ENCODE peak calls at places on chromosomes 16 and 17, in nine cellular contexts. X, P, A, V, C, Z, J, O and R are unnamed samples.

GRCh38 chr16:23071202-23072083 is 77.8 kb downstream of the USP31 start:
- DNase-seq in A (peak; percentile 18), V (no peak), Z (no peak), J (no peak), C (no peak), P (no peak), X (no peak), O (no peak), R (no peak)

GRCh38 chr17:286571-286970 is 66.0 kb downstream of the RPH3AL start:
- DNase-seq in X (no peak), J (no peak), Z (no peak), A (no peak), P (peak; percentile 30), O (no peak), V (no peak), C (no peak), R (no peak)

GRCh38 chr16:50880926-50881325 is 139.0 kb downstream of the CYLD start:
- DNase-seq in O (no peak), J (no peak), Z (no peak), X (no peak), C (no peak), A (no peak), V (no peak), P (no peak), R (no peak)

GRCh38 chr17:50834786-50835562 is 412 bp upstream of the WFIKKN2 start:
- DNase-seq in O (no peak), Z (no peak), X (no peak), J (no peak), A (no peak), P (no peak), C (no peak), V (no peak), R (no peak)

GRCh38 chr16:7581175-7581574 is 248.5 kb downstream of the RBFOX1 start:
- DNase-seq in J (no peak), A (no peak), C (no peak), Z (no peak), O (no peak), X (no peak), P (no peak), V (no peak), R (no peak)

GRCh38 chr17:44672479-44673093 is 16.3 kb downstream of the MEIOC start:
- DNase-seq in C (no peak), O (no peak), P (no peak), V (no peak), X (peak; percentile 23), Z (no peak), J (no peak), A (peak; percentile 42), R (no peak)

GRCh38 chr17:9228408-9229159 is 207.3 kb downstream of the NTN1 start:
- DNase-seq in C (no peak), A (no peak), V (peak; percentile 84), Z (no peak), P (no peak), O (no peak), X (no peak), J (no peak), R (no peak)

GRCh38 chr17:79931517-79932309 is 92.5 kb upstream of the CBX4 start:
- DNase-seq in Z (no peak), V (no peak), J (no peak), X (no peak), O (no peak), A (peak; percentile 36), P (no peak), C (no peak), R (no peak)

GRCh38 chr16:23898682-23899430 is 63.1 kb downstream of the PRKCB start:
- DNase-seq in P (no peak), A (no peak), V (no peak), C (no peak), J (no peak), Z (no peak), O (no peak), X (no peak), R (no peak)

GRCh38 chr17:47785538-47786123 is 36.0 kb downstream of the OSBPL7 start:
- DNase-seq in C (no peak), P (no peak), O (no peak), Z (no peak), X (no peak), V (peak; percentile 13), A (peak; percentile 48), J (no peak), R (no peak)

GRCh38 chr17:38738007-38738662 is 8.0 kb downstream of the CISD3 start:
- DNase-seq in C (no peak), O (no peak), J (no peak), Z (no peak), P (no peak), V (no peak), X (no peak), A (no peak), R (no peak)

GRCh38 chr17:67312265-67312664 is 54.1 kb downstream of the PSMD12 start:
- DNase-seq in O (no peak), V (no peak), J (no peak), X (no peak), Z (no peak), A (no peak), P (no peak), C (no peak), R (no peak)

GRCh38 chr17:9878361-9878760 is 26.7 kb downstream of the RCVRN start:
- DNase-seq in P (no peak), O (no peak), J (no peak), C (no peak), X (no peak), A (no peak), Z (no peak), V (no peak), R (no peak)

GRCh38 chr17:61766520-61766919 is 96.8 kb downstream of the BRIP1 start:
- DNase-seq in J (no peak), X (peak; percentile 77), O (no peak), P (no peak), Z (no peak), V (peak; percentile 28), C (no peak), A (no peak), R (no peak)

GRCh38 chr17:17635126-17635525 is 43.6 kb upstream of the PEMT start:
- DNase-seq in A (no peak), X (no peak), Z (no peak), P (no peak), C (no peak), J (no peak), O (no peak), V (no peak), R (no peak)

GRCh38 chr17:50884354-50885311 is 18.5 kb upstream of the TOB1 start:
- DNase-seq in C (no peak), X (no peak), J (no peak), Z (no peak), P (no peak), A (no peak), V (peak; percentile 98), O (no peak), R (no peak)

GRCh38 chr17:52470553-52470952 is 312.0 kb upstream of the CA10 start:
- DNase-seq in J (no peak), P (no peak), Z (no peak), V (no peak), A (no peak), X (no peak), C (no peak), O (no peak), R (no peak)

GRCh38 chr16:68232335-68232734 is 3.6 kb downstream of the ESRP2 start:
- DNase-seq in V (no peak), X (no peak), C (no peak), P (peak; percentile 63), Z (no peak), J (no peak), O (no peak), A (no peak), R (no peak)

GRCh38 chr16:8872967-8873865 is 4.4 kb upstream of the CARHSP1 start:
- DNase-seq in Z (no peak), X (no peak), A (no peak), J (no peak), P (no peak), V (no peak), O (no peak), C (no peak), R (no peak)

GRCh38 chr17:66676421-66676820 is 158.5 kb upstream of the CACNG5 start:
- DNase-seq in X (no peak), V (peak; percentile 65), A (no peak), Z (no peak), C (no peak), J (no peak), P (peak; percentile 88), O (no peak), R (no peak)

GRCh38 chr17:57899822-57900221 is 50.0 kb upstream of the MRPS23 start:
- DNase-seq in X (no peak), P (peak; percentile 81), A (peak; percentile 33), C (no peak), J (no peak), V (no peak), O (no peak), Z (no peak), R (no peak)